ENCODE peak calls at places on chromosomes 13 and 19, in four cellular contexts. X, F, E and Z are unnamed samples.

GRCh38 chr13:30880756-30881155 is 25.3 kb upstream of the MEDAG start:
- DNase-seq in X (no peak), F (no peak), E (no peak), Z (no peak)

GRCh38 chr13:80497007-80497406 is 156.1 kb upstream of the SPRY2 start:
- DNase-seq in X (no peak), F (no peak), E (no peak), Z (no peak)

GRCh38 chr19:8333771-8334457 is 9.1 kb downstream of the KANK3 start:
- DNase-seq in X (no peak), F (no peak), E (no peak), Z (no peak)

GRCh38 chr19:29311391-29311790 is 98.4 kb upstream of the UQCRFS1 start:
- DNase-seq in X (no peak), F (peak), E (no peak), Z (no peak)

GRCh38 chr19:17005000-17005399 is 21.6 kb downstream of the CPAMD8 start:
- DNase-seq in X (no peak), F (no peak), E (no peak), Z (no peak)

GRCh38 chr19:50556236-50557008 is 11.8 kb downstream of the LRRC4B start:
- DNase-seq in X (peak), F (peak), E (peak), Z (peak)

GRCh38 chr13:74891610-74892009 is 590.4 kb downstream of the TBC1D4 start:
- DNase-seq in X (no peak), F (peak), E (no peak), Z (no peak)

GRCh38 chr19:18279516-18280246 is 1.7 kb downstream of the JUND start:
- DNase-seq in X (peak), F (peak), E (peak), Z (peak)

GRCh38 chr13:42048625-42049453 is at the start of gene DGKH:
- DNase-seq in X (peak), F (peak), E (peak), Z (peak)

GRCh38 chr19:48968179-48968661 is 3.1 kb downstream of the FTL start:
- DNase-seq in X (no peak), F (no peak), E (no peak), Z (no peak)

GRCh38 chr13:70729369-70729768 is 621.1 kb upstream of the KLHL1 start:
- DNase-seq in X (no peak), F (no peak), E (no peak), Z (no peak)

GRCh38 chr19:16288544-16288943 is 36.1 kb upstream of the KLF2 start:
- DNase-seq in X (no peak), F (no peak), E (no peak), Z (no peak)

GRCh38 chr19:42066075-42066754 is 3.8 kb downstream of the GRIK5 start:
- DNase-seq in X (no peak), F (peak), E (no peak), Z (no peak)